ENCODE peak calls at places on chromosomes 3 and 15, in five cellular contexts. One of them, this sample, is unnamed.

GRCh38 chr3:155316450-155316849 is 23.0 kb upstream of the STRIT1 start:
- DNase-seq in prostate gland: no peak
- DNase-seq in heart right ventricle: no peak
- DNase-seq in choroid plexus epithelial cell: no peak
- DNase-seq in ovary: no peak
- DNase-seq in this sample: no peak

GRCh38 chr3:49657208-49657915 is 16.8 kb upstream of the APEH start:
- DNase-seq in heart right ventricle: no peak
- DNase-seq in ovary: no peak
- DNase-seq in choroid plexus epithelial cell: no peak
- DNase-seq in prostate gland: no peak
- DNase-seq in this sample: no peak

GRCh38 chr3:183913580-183913920 is 28.9 kb upstream of the PARL start:
- DNase-seq in heart right ventricle: no peak
- DNase-seq in prostate gland: no peak
- DNase-seq in ovary: no peak
- DNase-seq in choroid plexus epithelial cell: no peak
- DNase-seq in this sample: no peak

GRCh38 chr3:16663852-16664712 is 58.9 kb upstream of the DAZL start:
- DNase-seq in heart right ventricle: no peak
- DNase-seq in choroid plexus epithelial cell: peak
- DNase-seq in ovary: no peak
- DNase-seq in prostate gland: no peak
- DNase-seq in this sample: no peak

GRCh38 chr3:78035020-78035660 is 995.2 kb downstream of the ROBO2 start:
- DNase-seq in prostate gland: no peak
- DNase-seq in choroid plexus epithelial cell: peak
- DNase-seq in ovary: no peak
- DNase-seq in heart right ventricle: no peak
- DNase-seq in this sample: no peak

GRCh38 chr15:42285042-42285441 is 11.8 kb upstream of the TMEM87A start:
- DNase-seq in ovary: no peak
- DNase-seq in choroid plexus epithelial cell: no peak
- DNase-seq in prostate gland: no peak
- DNase-seq in heart right ventricle: no peak
- DNase-seq in this sample: no peak

GRCh38 chr3:68129065-68129464 is 474.7 kb upstream of the SUCLG2 start:
- DNase-seq in ovary: no peak
- DNase-seq in prostate gland: no peak
- DNase-seq in choroid plexus epithelial cell: no peak
- DNase-seq in heart right ventricle: no peak
- DNase-seq in this sample: no peak

GRCh38 chr3:29245441-29245840 is 35.4 kb upstream of the RBMS3 start:
- DNase-seq in heart right ventricle: no peak
- DNase-seq in ovary: no peak
- DNase-seq in prostate gland: no peak
- DNase-seq in choroid plexus epithelial cell: no peak
- DNase-seq in this sample: peak

GRCh38 chr15:81450721-81451120 is 76.7 kb upstream of the TMC3 start:
- DNase-seq in prostate gland: no peak
- DNase-seq in heart right ventricle: no peak
- DNase-seq in ovary: no peak
- DNase-seq in choroid plexus epithelial cell: no peak
- DNase-seq in this sample: no peak

GRCh38 chr3:193756536-193756935 is 163.5 kb downstream of the OPA1 start:
- DNase-seq in prostate gland: no peak
- DNase-seq in ovary: no peak
- DNase-seq in heart right ventricle: no peak
- DNase-seq in choroid plexus epithelial cell: no peak
- DNase-seq in this sample: no peak

GRCh38 chr15:77019476-77020331 is 24.8 kb downstream of the PSTPIP1 start:
- DNase-seq in heart right ventricle: no peak
- DNase-seq in choroid plexus epithelial cell: peak
- DNase-seq in ovary: no peak
- DNase-seq in prostate gland: no peak
- DNase-seq in this sample: peak

GRCh38 chr3:185052631-185053030 is 100.2 kb downstream of the C3orf70 start:
- DNase-seq in prostate gland: no peak
- DNase-seq in heart right ventricle: no peak
- DNase-seq in ovary: no peak
- DNase-seq in choroid plexus epithelial cell: no peak
- DNase-seq in this sample: no peak

GRCh38 chr3:131903988-131904415 is 130.8 kb downstream of the CPNE4 start:
- DNase-seq in prostate gland: no peak
- DNase-seq in heart right ventricle: no peak
- DNase-seq in ovary: no peak
- DNase-seq in choroid plexus epithelial cell: peak
- DNase-seq in this sample: peak

GRCh38 chr15:40793216-40793989 is 13.5 kb upstream of the ZFYVE19 start:
- DNase-seq in heart right ventricle: no peak
- DNase-seq in ovary: peak
- DNase-seq in prostate gland: no peak
- DNase-seq in choroid plexus epithelial cell: peak
- DNase-seq in this sample: peak

GRCh38 chr15:65783872-65784271 is 8.2 kb downstream of the DENND4A start:
- DNase-seq in heart right ventricle: no peak
- DNase-seq in ovary: no peak
- DNase-seq in choroid plexus epithelial cell: no peak
- DNase-seq in prostate gland: no peak
- DNase-seq in this sample: no peak

DNA sequence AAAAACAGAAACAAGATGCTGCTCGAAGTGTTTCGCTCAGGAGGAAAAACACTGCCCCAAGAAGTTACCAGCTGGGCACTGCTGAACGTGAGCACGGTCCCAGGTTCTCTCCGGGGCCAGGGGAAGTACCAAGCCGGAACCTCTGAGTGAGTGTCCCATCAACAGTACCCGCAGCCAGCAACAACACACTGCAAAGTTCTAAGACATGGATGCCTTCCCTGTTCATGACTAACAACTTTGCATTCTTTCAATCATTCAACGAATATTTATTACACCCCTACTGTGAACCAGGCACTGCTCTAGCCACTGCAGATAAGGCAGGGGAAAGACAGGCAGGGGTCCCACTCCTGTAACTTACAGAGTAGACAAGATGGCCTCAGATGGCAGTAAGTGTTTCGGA is 98.7 kb downstream of the XXYLT1 start:
- DNase-seq in heart right ventricle: no peak
- DNase-seq in ovary: no peak
- DNase-seq in choroid plexus epithelial cell: peak
- DNase-seq in prostate gland: no peak
- DNase-seq in this sample: no peak
- H3K4me3 ChIP-seq in heart right ventricle: no peak
- H3K4me3 ChIP-seq in ovary: no peak
- H3K4me3 ChIP-seq in choroid plexus epithelial cell: peak
- H3K4me3 ChIP-seq in prostate gland: no peak
- H3K4me3 ChIP-seq in this sample: no peak

GRCh38 chr15:100920516-100921135 is 1.5 kb downstream of the LRRK1 start:
- DNase-seq in prostate gland: no peak
- DNase-seq in choroid plexus epithelial cell: no peak
- DNase-seq in heart right ventricle: no peak
- DNase-seq in ovary: no peak
- DNase-seq in this sample: no peak
- H3K4me3 ChIP-seq in prostate gland: no peak
- H3K4me3 ChIP-seq in choroid plexus epithelial cell: no peak
- H3K4me3 ChIP-seq in heart right ventricle: no peak
- H3K4me3 ChIP-seq in ovary: no peak
- H3K4me3 ChIP-seq in this sample: no peak

GRCh38 chr3:178618197-178618596 is 82.0 kb downstream of the KCNMB2 start:
- DNase-seq in ovary: no peak
- DNase-seq in choroid plexus epithelial cell: no peak
- DNase-seq in prostate gland: no peak
- DNase-seq in heart right ventricle: no peak
- DNase-seq in this sample: no peak
- H3K4me3 ChIP-seq in ovary: peak
- H3K4me3 ChIP-seq in choroid plexus epithelial cell: no peak
- H3K4me3 ChIP-seq in prostate gland: no peak
- H3K4me3 ChIP-seq in heart right ventricle: no peak
- H3K4me3 ChIP-seq in this sample: no peak

DNA sequence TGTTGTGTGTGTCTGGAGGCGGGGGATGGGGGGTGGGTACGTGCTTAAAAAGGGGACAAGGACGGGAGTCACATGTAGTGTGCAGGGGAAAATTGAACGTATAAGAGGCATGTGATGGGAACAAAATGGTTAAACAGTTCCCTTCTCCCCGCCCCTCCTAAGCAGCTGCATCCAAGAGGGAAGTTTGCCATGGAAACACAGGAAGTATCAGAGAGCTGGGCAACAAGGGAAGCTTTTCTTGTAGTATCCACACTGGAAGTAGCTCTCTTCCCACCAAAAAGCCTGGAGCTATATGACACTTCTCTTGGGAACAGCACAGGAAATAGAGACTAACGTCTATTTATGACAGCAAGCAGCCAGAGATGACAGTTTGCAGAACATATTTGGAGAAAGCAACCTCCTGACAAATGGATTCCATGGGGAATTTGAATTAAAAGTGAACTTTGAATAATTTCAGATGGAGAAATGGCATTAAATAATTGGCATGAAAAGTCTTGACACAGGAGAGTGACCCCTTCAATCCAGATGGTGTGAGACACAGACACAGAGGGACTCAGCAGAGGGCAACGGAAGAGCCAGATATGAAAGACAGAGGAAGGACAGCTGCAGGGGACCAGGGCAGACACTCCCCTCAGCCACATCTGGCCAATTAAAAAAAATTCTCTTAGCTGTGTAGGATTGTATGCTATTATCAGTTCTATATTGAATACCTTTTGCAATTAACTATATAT is 294.2 kb upstream of the TBL1XR1 start:
- DNase-seq in heart right ventricle: no peak
- DNase-seq in prostate gland: no peak
- DNase-seq in ovary: no peak
- DNase-seq in choroid plexus epithelial cell: no peak
- DNase-seq in this sample: peak
- H3K4me3 ChIP-seq in heart right ventricle: no peak
- H3K4me3 ChIP-seq in prostate gland: no peak
- H3K4me3 ChIP-seq in ovary: no peak
- H3K4me3 ChIP-seq in choroid plexus epithelial cell: no peak
- H3K4me3 ChIP-seq in this sample: no peak

GRCh38 chr3:102756706-102757105 is 321.9 kb downstream of the ZPLD1 start:
- DNase-seq in prostate gland: no peak
- DNase-seq in heart right ventricle: no peak
- DNase-seq in ovary: no peak
- DNase-seq in choroid plexus epithelial cell: no peak
- DNase-seq in this sample: no peak
- H3K4me3 ChIP-seq in prostate gland: no peak
- H3K4me3 ChIP-seq in heart right ventricle: no peak
- H3K4me3 ChIP-seq in ovary: no peak
- H3K4me3 ChIP-seq in choroid plexus epithelial cell: no peak
- H3K4me3 ChIP-seq in this sample: no peak

GRCh38 chr3:14301558-14301957 is 100.8 kb upstream of the SLC6A6 start:
- DNase-seq in choroid plexus epithelial cell: no peak
- DNase-seq in ovary: peak
- DNase-seq in heart right ventricle: no peak
- DNase-seq in prostate gland: peak
- DNase-seq in this sample: peak

GRCh38 chr3:14300721-14301377 is 101.6 kb upstream of the SLC6A6 start:
- DNase-seq in prostate gland: no peak
- DNase-seq in heart right ventricle: no peak
- DNase-seq in ovary: no peak
- DNase-seq in choroid plexus epithelial cell: no peak
- DNase-seq in this sample: no peak

GRCh38 chr3:14298991-14299555 is 103.3 kb upstream of the SLC6A6 start:
- DNase-seq in prostate gland: no peak
- DNase-seq in ovary: peak
- DNase-seq in heart right ventricle: no peak
- DNase-seq in choroid plexus epithelial cell: no peak
- DNase-seq in this sample: no peak

GRCh38 chr3:14298442-14298841 is 104.0 kb upstream of the SLC6A6 start:
- DNase-seq in ovary: no peak
- DNase-seq in heart right ventricle: no peak
- DNase-seq in prostate gland: no peak
- DNase-seq in choroid plexus epithelial cell: no peak
- DNase-seq in this sample: no peak

DNA sequence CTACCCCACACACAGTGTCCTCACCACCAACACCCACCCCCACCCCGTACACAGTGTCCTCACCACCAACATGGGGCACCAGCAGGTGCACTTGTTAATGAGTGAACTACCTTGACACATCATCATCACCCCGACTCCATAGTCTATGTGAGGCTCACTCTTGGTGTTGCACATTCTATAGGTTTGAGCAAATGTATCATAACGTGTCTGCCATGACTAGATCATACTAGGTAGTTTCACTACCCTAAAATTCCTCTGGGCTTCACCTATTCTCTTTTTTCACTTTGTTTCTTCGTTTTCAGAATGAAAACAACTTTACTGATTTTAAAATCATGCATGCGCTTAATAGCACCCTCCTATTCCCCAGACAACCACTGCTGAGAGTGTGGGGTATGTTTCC is 102.6 kb upstream of the SLC6A6 start:
- DNase-seq in heart right ventricle: no peak
- DNase-seq in choroid plexus epithelial cell: no peak
- DNase-seq in ovary: no peak
- DNase-seq in prostate gland: no peak
- DNase-seq in this sample: no peak
- H3K4me3 ChIP-seq in heart right ventricle: no peak
- H3K4me3 ChIP-seq in choroid plexus epithelial cell: no peak
- H3K4me3 ChIP-seq in ovary: no peak
- H3K4me3 ChIP-seq in prostate gland: no peak
- H3K4me3 ChIP-seq in this sample: no peak